ENCODE peak calls at places on chromosomes 2 and 18, in nine cellular contexts. One of them, this sample, is unnamed.

GRCh38 chr2:221529943-221530652 is 42.0 kb downstream of the EPHA4 start:
- DNase-seq in cardiac septum: no peak
- DNase-seq in HFF-Myc: peak; percentile 78
- DNase-seq in tibial nerve: no peak
- DNase-seq in posterior cingulate gyrus: no peak
- DNase-seq in stimulated activated CD8-positive, alpha-beta memory T cell treated with anti-CD3 and anti-CD28 coated beads, Interleukin-15, amount 100 ng/mL, for 1 hour: no peak
- DNase-seq in activated T-cell treated with anti-CD3 and anti-CD28 coated beads for 1 hour: no peak
- DNase-seq in NCI-H446 treated with DMSO at 0.1 percent for 48 hours: peak; percentile 52
- DNase-seq in stimulated activated CD4-positive, alpha-beta T cell treated with anti-CD3 and anti-CD28 coated beads, TNF-alpha, amount 100 ng/mL, for 48 hours: no peak
- DNase-seq in this sample: no peak

GRCh38 chr2:239288951-239289481 is 111.8 kb downstream of the HDAC4 start:
- DNase-seq in NCI-H446 treated with DMSO at 0.1 percent for 48 hours: no peak
- DNase-seq in stimulated activated CD8-positive, alpha-beta memory T cell treated with anti-CD3 and anti-CD28 coated beads, Interleukin-15, amount 100 ng/mL, for 1 hour: no peak
- DNase-seq in stimulated activated CD4-positive, alpha-beta T cell treated with anti-CD3 and anti-CD28 coated beads, TNF-alpha, amount 100 ng/mL, for 48 hours: no peak
- DNase-seq in HFF-Myc: no peak
- DNase-seq in cardiac septum: peak; percentile 71
- DNase-seq in tibial nerve: no peak
- DNase-seq in activated T-cell treated with anti-CD3 and anti-CD28 coated beads for 1 hour: no peak
- DNase-seq in posterior cingulate gyrus: peak; percentile 65
- DNase-seq in this sample: no peak

GRCh38 chr2:219736196-219736595 is 108.8 kb downstream of the SLC4A3 start:
- DNase-seq in HFF-Myc: peak; percentile 61
- DNase-seq in cardiac septum: no peak
- DNase-seq in NCI-H446 treated with DMSO at 0.1 percent for 48 hours: peak; percentile 8
- DNase-seq in stimulated activated CD8-positive, alpha-beta memory T cell treated with anti-CD3 and anti-CD28 coated beads, Interleukin-15, amount 100 ng/mL, for 1 hour: no peak
- DNase-seq in stimulated activated CD4-positive, alpha-beta T cell treated with anti-CD3 and anti-CD28 coated beads, TNF-alpha, amount 100 ng/mL, for 48 hours: no peak
- DNase-seq in tibial nerve: peak; percentile 64
- DNase-seq in activated T-cell treated with anti-CD3 and anti-CD28 coated beads for 1 hour: no peak
- DNase-seq in posterior cingulate gyrus: no peak
- DNase-seq in this sample: no peak

GRCh38 chr2:207473203-207473865 is 56.4 kb upstream of the CREB1 start:
- DNase-seq in NCI-H446 treated with DMSO at 0.1 percent for 48 hours: peak; percentile 88
- DNase-seq in HFF-Myc: peak; percentile 54
- DNase-seq in stimulated activated CD4-positive, alpha-beta T cell treated with anti-CD3 and anti-CD28 coated beads, TNF-alpha, amount 100 ng/mL, for 48 hours: no peak
- DNase-seq in cardiac septum: no peak
- DNase-seq in activated T-cell treated with anti-CD3 and anti-CD28 coated beads for 1 hour: no peak
- DNase-seq in tibial nerve: peak; percentile 50
- DNase-seq in stimulated activated CD8-positive, alpha-beta memory T cell treated with anti-CD3 and anti-CD28 coated beads, Interleukin-15, amount 100 ng/mL, for 1 hour: peak; percentile 6
- DNase-seq in posterior cingulate gyrus: peak; percentile 77
- DNase-seq in this sample: peak; percentile 70

GRCh38 chr2:233060500-233061006 is 411 bp downstream of the INPP5D start:
- DNase-seq in tibial nerve: no peak
- DNase-seq in HFF-Myc: no peak
- DNase-seq in NCI-H446 treated with DMSO at 0.1 percent for 48 hours: no peak
- DNase-seq in cardiac septum: no peak
- DNase-seq in stimulated activated CD4-positive, alpha-beta T cell treated with anti-CD3 and anti-CD28 coated beads, TNF-alpha, amount 100 ng/mL, for 48 hours: no peak
- DNase-seq in activated T-cell treated with anti-CD3 and anti-CD28 coated beads for 1 hour: no peak
- DNase-seq in posterior cingulate gyrus: no peak
- DNase-seq in stimulated activated CD8-positive, alpha-beta memory T cell treated with anti-CD3 and anti-CD28 coated beads, Interleukin-15, amount 100 ng/mL, for 1 hour: no peak
- DNase-seq in this sample: no peak

GRCh38 chr2:168643979-168644378 is 158.5 kb upstream of the NOSTRIN start:
- DNase-seq in posterior cingulate gyrus: no peak
- DNase-seq in stimulated activated CD4-positive, alpha-beta T cell treated with anti-CD3 and anti-CD28 coated beads, TNF-alpha, amount 100 ng/mL, for 48 hours: no peak
- DNase-seq in stimulated activated CD8-positive, alpha-beta memory T cell treated with anti-CD3 and anti-CD28 coated beads, Interleukin-15, amount 100 ng/mL, for 1 hour: no peak
- DNase-seq in HFF-Myc: no peak
- DNase-seq in cardiac septum: no peak
- DNase-seq in activated T-cell treated with anti-CD3 and anti-CD28 coated beads for 1 hour: no peak
- DNase-seq in tibial nerve: no peak
- DNase-seq in NCI-H446 treated with DMSO at 0.1 percent for 48 hours: no peak
- DNase-seq in this sample: no peak

GRCh38 chr2:16650287-16651249 is 15.1 kb downstream of the CYRIA start:
- DNase-seq in stimulated activated CD4-positive, alpha-beta T cell treated with anti-CD3 and anti-CD28 coated beads, TNF-alpha, amount 100 ng/mL, for 48 hours: no peak
- DNase-seq in tibial nerve: no peak
- DNase-seq in NCI-H446 treated with DMSO at 0.1 percent for 48 hours: no peak
- DNase-seq in cardiac septum: no peak
- DNase-seq in HFF-Myc: no peak
- DNase-seq in posterior cingulate gyrus: no peak
- DNase-seq in activated T-cell treated with anti-CD3 and anti-CD28 coated beads for 1 hour: no peak
- DNase-seq in stimulated activated CD8-positive, alpha-beta memory T cell treated with anti-CD3 and anti-CD28 coated beads, Interleukin-15, amount 100 ng/mL, for 1 hour: no peak
- DNase-seq in this sample: no peak

GRCh38 chr18:10114727-10115463 is 201.1 kb downstream of the VAPA start:
- DNase-seq in posterior cingulate gyrus: no peak
- DNase-seq in tibial nerve: no peak
- DNase-seq in HFF-Myc: no peak
- DNase-seq in NCI-H446 treated with DMSO at 0.1 percent for 48 hours: no peak
- DNase-seq in cardiac septum: no peak
- DNase-seq in stimulated activated CD8-positive, alpha-beta memory T cell treated with anti-CD3 and anti-CD28 coated beads, Interleukin-15, amount 100 ng/mL, for 1 hour: no peak
- DNase-seq in activated T-cell treated with anti-CD3 and anti-CD28 coated beads for 1 hour: no peak
- DNase-seq in stimulated activated CD4-positive, alpha-beta T cell treated with anti-CD3 and anti-CD28 coated beads, TNF-alpha, amount 100 ng/mL, for 48 hours: no peak
- DNase-seq in this sample: no peak